ENCODE peak calls at places on chromosomes 13 and 19, in five cellular contexts. One of them, this sample, is unnamed.

GRCh38 chr19:10339977-10340376 is 553 bp upstream of the ICAM3 start:
- DNase-seq in CD8-positive, alpha-beta T cell: no peak
- DNase-seq in PC-3: no peak
- DNase-seq in esophagus squamous epithelium: no peak
- DNase-seq in brain microvascular endothelial cell: no peak
- DNase-seq in this sample: no peak

GRCh38 chr19:5125797-5126497 is 157.0 kb downstream of the KDM4B start:
- DNase-seq in CD8-positive, alpha-beta T cell: no peak
- DNase-seq in PC-3: no peak
- DNase-seq in esophagus squamous epithelium: no peak
- DNase-seq in brain microvascular endothelial cell: no peak
- DNase-seq in this sample: no peak

GRCh38 chr13:26707122-26708006 is 53.2 kb downstream of the GPR12 start:
- DNase-seq in CD8-positive, alpha-beta T cell: peak; percentile 19
- DNase-seq in PC-3: peak; percentile 63
- DNase-seq in esophagus squamous epithelium: no peak
- DNase-seq in brain microvascular endothelial cell: peak; percentile 54
- DNase-seq in this sample: peak; percentile 84

GRCh38 chr19:12639901-12640613 is 26.5 kb downstream of the MAN2B1 start:
- DNase-seq in CD8-positive, alpha-beta T cell: peak; percentile 84
- DNase-seq in PC-3: peak; percentile 64
- DNase-seq in esophagus squamous epithelium: peak; percentile 27
- DNase-seq in brain microvascular endothelial cell: peak; percentile 84
- DNase-seq in this sample: peak; percentile 83

GRCh38 chr19:49636230-49636932 is 3.6 kb downstream of the RRAS start:
- DNase-seq in CD8-positive, alpha-beta T cell: no peak
- DNase-seq in PC-3: no peak
- DNase-seq in esophagus squamous epithelium: no peak
- DNase-seq in brain microvascular endothelial cell: no peak
- DNase-seq in this sample: no peak

GRCh38 chr19:46466536-46467199 is 4.7 kb downstream of the PNMA8A start:
- DNase-seq in CD8-positive, alpha-beta T cell: no peak
- DNase-seq in PC-3: peak; percentile 73
- DNase-seq in esophagus squamous epithelium: no peak
- DNase-seq in brain microvascular endothelial cell: peak; percentile 75
- DNase-seq in this sample: peak; percentile 40

GRCh38 chr19:15248106-15248505 is 15.9 kb upstream of the EPHX3 start:
- DNase-seq in CD8-positive, alpha-beta T cell: no peak
- DNase-seq in PC-3: no peak
- DNase-seq in esophagus squamous epithelium: no peak
- DNase-seq in brain microvascular endothelial cell: peak; percentile 48
- DNase-seq in this sample: no peak

GRCh38 chr13:20843177-20843576 is 59.4 kb downstream of the XPO4 start:
- DNase-seq in CD8-positive, alpha-beta T cell: no peak
- DNase-seq in PC-3: no peak
- DNase-seq in esophagus squamous epithelium: no peak
- DNase-seq in brain microvascular endothelial cell: no peak
- DNase-seq in this sample: no peak

GRCh38 chr13:113209880-113210421 is 538 bp downstream of the CUL4A start:
- DNase-seq in CD8-positive, alpha-beta T cell: peak; percentile 73
- DNase-seq in PC-3: peak; percentile 49
- DNase-seq in esophagus squamous epithelium: no peak
- DNase-seq in brain microvascular endothelial cell: peak; percentile 20
- DNase-seq in this sample: peak; percentile 84

GRCh38 chr19:412356-413355 is 3.7 kb upstream of the C2CD4C start:
- DNase-seq in CD8-positive, alpha-beta T cell: no peak
- DNase-seq in PC-3: no peak
- DNase-seq in esophagus squamous epithelium: no peak
- DNase-seq in brain microvascular endothelial cell: no peak
- DNase-seq in this sample: no peak

GRCh38 chr13:97003071-97003470 is 8.8 kb upstream of the OXGR1 start:
- DNase-seq in CD8-positive, alpha-beta T cell: no peak
- DNase-seq in PC-3: peak; percentile 17
- DNase-seq in esophagus squamous epithelium: no peak
- DNase-seq in brain microvascular endothelial cell: no peak
- DNase-seq in this sample: no peak

GRCh38 chr19:491146-491741 is 5.0 kb upstream of the MADCAM1 start:
- DNase-seq in CD8-positive, alpha-beta T cell: no peak
- DNase-seq in PC-3: peak; percentile 28
- DNase-seq in esophagus squamous epithelium: no peak
- DNase-seq in brain microvascular endothelial cell: no peak
- DNase-seq in this sample: no peak

GRCh38 chr19:32387701-32388392 is 17.7 kb upstream of the DPY19L3 start:
- DNase-seq in CD8-positive, alpha-beta T cell: no peak
- DNase-seq in PC-3: peak; percentile 17
- DNase-seq in esophagus squamous epithelium: no peak
- DNase-seq in brain microvascular endothelial cell: peak; percentile 38
- DNase-seq in this sample: no peak

GRCh38 chr13:48954086-48954485 is 21.6 kb upstream of the FNDC3A start:
- DNase-seq in CD8-positive, alpha-beta T cell: no peak
- DNase-seq in PC-3: peak; percentile 15
- DNase-seq in esophagus squamous epithelium: no peak
- DNase-seq in brain microvascular endothelial cell: peak; percentile 43
- DNase-seq in this sample: no peak
- H3K27ac ChIP-seq in CD8-positive, alpha-beta T cell: no peak overlapping the region
- H3K27ac ChIP-seq in PC-3: no peak overlapping the region
- H3K27ac ChIP-seq in esophagus squamous epithelium: no peak overlapping the region
- H3K27ac ChIP-seq in brain microvascular endothelial cell: no peak overlapping the region
- H3K27ac ChIP-seq in this sample: no peak overlapping the region

GRCh38 chr19:39365531-39365930 is 23.3 kb downstream of the SAMD4B start:
- DNase-seq in CD8-positive, alpha-beta T cell: no peak
- DNase-seq in PC-3: no peak
- DNase-seq in esophagus squamous epithelium: no peak
- DNase-seq in brain microvascular endothelial cell: no peak
- DNase-seq in this sample: no peak

GRCh38 chr19:39372941-39373340 is 18.0 kb downstream of the PAF1 start:
- DNase-seq in CD8-positive, alpha-beta T cell: no peak
- DNase-seq in PC-3: no peak
- DNase-seq in esophagus squamous epithelium: no peak
- DNase-seq in brain microvascular endothelial cell: no peak
- DNase-seq in this sample: no peak

GRCh38 chr19:39370735-39371134 is 20.2 kb downstream of the PAF1 start:
- DNase-seq in CD8-positive, alpha-beta T cell: no peak
- DNase-seq in PC-3: peak; percentile 8
- DNase-seq in esophagus squamous epithelium: no peak
- DNase-seq in brain microvascular endothelial cell: no peak
- DNase-seq in this sample: no peak

GRCh38 chr19:39372047-39372802 is 18.7 kb downstream of the PAF1 start:
- DNase-seq in CD8-positive, alpha-beta T cell: no peak
- DNase-seq in PC-3: no peak
- DNase-seq in esophagus squamous epithelium: no peak
- DNase-seq in brain microvascular endothelial cell: peak; percentile 75
- DNase-seq in this sample: no peak

DNA sequence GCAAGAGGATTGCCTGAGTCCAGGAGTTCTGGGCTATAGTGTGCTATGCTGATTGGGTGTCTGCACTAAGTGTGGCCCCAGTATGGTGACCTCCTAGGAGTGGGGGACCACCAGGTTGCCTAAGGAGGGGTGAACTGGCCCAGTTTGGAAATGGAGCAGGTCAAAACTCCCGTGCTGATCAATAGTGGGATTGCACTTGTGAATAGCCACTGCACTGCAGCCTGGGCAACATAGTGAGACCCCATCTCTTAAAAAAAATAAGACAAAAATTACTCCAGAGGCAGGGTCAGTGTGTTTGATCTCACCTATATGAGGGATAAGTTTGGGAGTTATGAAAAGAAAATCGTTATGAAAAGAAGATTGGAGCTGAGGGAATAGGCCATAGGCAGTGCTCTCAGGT is 21.7 kb downstream of the PAF1 start:
- DNase-seq in CD8-positive, alpha-beta T cell: no peak
- DNase-seq in PC-3: no peak
- DNase-seq in esophagus squamous epithelium: no peak
- DNase-seq in brain microvascular endothelial cell: no peak
- DNase-seq in this sample: no peak
- H3K27ac ChIP-seq in CD8-positive, alpha-beta T cell: no peak overlapping the region
- H3K27ac ChIP-seq in PC-3: no peak overlapping the region
- H3K27ac ChIP-seq in esophagus squamous epithelium: peak overlapping the region; percentile 30
- H3K27ac ChIP-seq in brain microvascular endothelial cell: no peak overlapping the region
- H3K27ac ChIP-seq in this sample: no peak overlapping the region

DNA sequence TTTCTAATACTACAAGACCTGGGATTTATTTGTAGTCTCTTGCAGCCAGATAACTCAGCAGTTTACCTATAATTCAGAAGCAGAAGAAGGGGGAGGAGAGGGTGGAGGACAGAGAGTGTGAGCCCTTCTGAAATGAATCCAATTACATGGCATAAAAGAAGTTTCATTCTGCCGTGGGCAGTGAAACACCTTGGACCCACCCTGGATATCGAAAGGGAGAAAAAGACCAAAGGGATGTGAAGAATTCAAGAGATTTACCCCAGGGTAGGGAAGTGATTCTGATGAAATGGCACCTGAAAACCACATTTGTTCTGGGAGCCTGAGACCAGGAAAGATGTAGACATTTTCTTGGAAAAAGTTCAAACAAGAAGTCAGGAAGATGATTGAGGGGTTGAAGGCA is 140.9 kb downstream of the NDFIP2 start:
- DNase-seq in CD8-positive, alpha-beta T cell: no peak
- DNase-seq in PC-3: no peak
- DNase-seq in esophagus squamous epithelium: no peak
- DNase-seq in brain microvascular endothelial cell: no peak
- DNase-seq in this sample: no peak
- H3K27ac ChIP-seq in CD8-positive, alpha-beta T cell: no peak overlapping the region
- H3K27ac ChIP-seq in PC-3: no peak overlapping the region
- H3K27ac ChIP-seq in esophagus squamous epithelium: no peak overlapping the region
- H3K27ac ChIP-seq in brain microvascular endothelial cell: no peak overlapping the region
- H3K27ac ChIP-seq in this sample: no peak overlapping the region

DNA sequence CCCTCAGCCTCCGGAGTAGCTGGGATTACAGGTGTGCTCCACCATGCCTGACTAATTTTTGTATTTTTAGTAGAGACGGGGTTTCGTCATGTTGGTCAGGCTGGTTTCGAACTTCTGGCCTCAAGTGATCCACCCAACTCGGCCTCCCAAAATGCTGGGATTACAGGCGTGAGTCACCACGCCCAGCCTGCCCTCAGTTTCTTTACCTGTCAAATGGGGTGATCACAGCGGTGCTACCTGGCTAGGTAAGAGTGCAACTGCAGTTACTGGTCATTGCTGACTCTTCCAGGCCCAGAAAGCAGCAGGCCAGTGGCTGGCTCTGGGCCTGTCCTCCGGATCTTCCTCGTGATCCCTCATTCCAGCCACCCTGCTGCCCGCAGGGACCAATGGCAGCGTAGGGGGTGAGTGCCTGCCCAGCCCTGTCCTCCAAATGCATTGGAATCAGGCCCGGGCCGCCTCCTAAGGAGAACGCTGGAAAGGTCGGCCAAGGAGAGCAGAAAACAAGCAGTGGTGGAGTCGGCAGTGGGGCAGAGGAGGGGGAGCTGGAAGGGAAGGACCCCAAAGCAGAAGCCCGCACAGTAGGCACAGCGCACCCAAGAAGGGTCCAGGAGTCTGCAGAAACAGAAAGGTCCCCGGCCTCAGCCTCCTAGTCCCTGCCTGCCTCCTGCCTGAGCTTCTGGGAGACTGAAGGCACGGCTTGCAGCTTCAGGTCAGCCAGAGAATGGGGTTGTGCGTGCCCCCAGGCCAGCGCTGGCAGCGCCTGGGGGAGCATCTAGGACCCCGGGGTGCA is 1.8 kb upstream of the SLC27A1 start:
- DNase-seq in CD8-positive, alpha-beta T cell: no peak
- DNase-seq in PC-3: no peak
- DNase-seq in esophagus squamous epithelium: no peak
- DNase-seq in brain microvascular endothelial cell: no peak
- DNase-seq in this sample: no peak
- H3K27ac ChIP-seq in CD8-positive, alpha-beta T cell: no peak overlapping the region
- H3K27ac ChIP-seq in PC-3: peak overlapping the region; percentile 65
- H3K27ac ChIP-seq in esophagus squamous epithelium: peak overlapping the region; percentile 89
- H3K27ac ChIP-seq in brain microvascular endothelial cell: no peak overlapping the region
- H3K27ac ChIP-seq in this sample: no peak overlapping the region

GRCh38 chr13:50714886-50715285 is 128.6 kb downstream of the DLEU7 start:
- DNase-seq in CD8-positive, alpha-beta T cell: no peak
- DNase-seq in PC-3: no peak
- DNase-seq in esophagus squamous epithelium: no peak
- DNase-seq in brain microvascular endothelial cell: no peak
- DNase-seq in this sample: no peak
- H3K27ac ChIP-seq in CD8-positive, alpha-beta T cell: no peak overlapping the region
- H3K27ac ChIP-seq in PC-3: no peak overlapping the region
- H3K27ac ChIP-seq in esophagus squamous epithelium: peak overlapping the region; percentile 47
- H3K27ac ChIP-seq in brain microvascular endothelial cell: no peak overlapping the region
- H3K27ac ChIP-seq in this sample: no peak overlapping the region

DNA sequence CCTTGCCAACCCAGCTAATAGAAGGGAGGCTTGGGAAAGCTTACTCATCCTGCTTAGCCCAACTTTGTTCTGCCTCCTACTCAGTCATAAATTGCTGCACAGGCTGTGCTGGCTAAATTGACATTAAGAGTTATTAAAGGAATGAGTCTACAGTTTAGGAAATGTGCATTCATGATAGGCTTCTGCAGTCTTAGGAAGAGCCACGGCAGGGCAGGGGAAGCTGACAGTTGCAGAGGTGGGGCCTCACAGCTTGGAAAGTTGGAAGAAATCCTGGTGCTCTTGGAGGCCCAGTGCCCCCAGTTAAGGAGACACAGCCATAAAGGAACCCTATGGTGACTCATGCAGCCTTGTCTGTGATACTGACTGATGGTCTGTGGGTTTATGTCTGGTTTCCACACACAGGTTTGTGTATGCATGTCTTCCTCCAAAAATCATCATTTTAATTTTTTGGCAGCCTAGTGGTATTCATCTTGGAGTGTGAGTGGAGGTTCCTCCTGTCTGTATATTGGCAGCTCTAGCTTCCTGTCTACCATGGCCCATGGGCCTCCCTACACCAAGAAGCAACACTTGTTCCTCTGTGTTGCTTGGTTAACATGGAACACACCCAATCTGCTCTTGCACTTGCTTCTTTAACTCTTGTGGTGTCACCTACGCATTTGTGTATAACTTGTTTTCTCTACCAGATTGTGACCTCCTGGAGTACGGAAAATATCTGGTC is 135.0 kb upstream of the KL start:
- DNase-seq in CD8-positive, alpha-beta T cell: no peak
- DNase-seq in PC-3: peak; percentile 33
- DNase-seq in esophagus squamous epithelium: no peak
- DNase-seq in brain microvascular endothelial cell: peak; percentile 35
- DNase-seq in this sample: no peak
- H3K27ac ChIP-seq in CD8-positive, alpha-beta T cell: no peak overlapping the region
- H3K27ac ChIP-seq in PC-3: peak overlapping the region; percentile 29
- H3K27ac ChIP-seq in esophagus squamous epithelium: no peak overlapping the region
- H3K27ac ChIP-seq in brain microvascular endothelial cell: no peak overlapping the region
- H3K27ac ChIP-seq in this sample: no peak overlapping the region

GRCh38 chr13:110258876-110259631 is 47.9 kb downstream of the COL4A1 start:
- DNase-seq in CD8-positive, alpha-beta T cell: no peak
- DNase-seq in PC-3: peak; percentile 4
- DNase-seq in esophagus squamous epithelium: no peak
- DNase-seq in brain microvascular endothelial cell: no peak
- DNase-seq in this sample: no peak
- H3K27ac ChIP-seq in CD8-positive, alpha-beta T cell: no peak overlapping the region
- H3K27ac ChIP-seq in PC-3: peak overlapping the region; percentile 19
- H3K27ac ChIP-seq in esophagus squamous epithelium: peak overlapping the region; percentile 58
- H3K27ac ChIP-seq in brain microvascular endothelial cell: peak overlapping the region; percentile 36
- H3K27ac ChIP-seq in this sample: no peak overlapping the region

GRCh38 chr13:75550159-75550567 is 572 bp downstream of the UCHL3 start:
- DNase-seq in CD8-positive, alpha-beta T cell: no peak
- DNase-seq in PC-3: peak; percentile 75
- DNase-seq in esophagus squamous epithelium: no peak
- DNase-seq in brain microvascular endothelial cell: peak; percentile 83
- DNase-seq in this sample: peak; percentile 61
- H3K27ac ChIP-seq in CD8-positive, alpha-beta T cell: peak overlapping the region; percentile 84
- H3K27ac ChIP-seq in PC-3: peak overlapping the region; percentile 75
- H3K27ac ChIP-seq in esophagus squamous epithelium: peak overlapping the region; percentile 89
- H3K27ac ChIP-seq in brain microvascular endothelial cell: peak overlapping the region; percentile 100
- H3K27ac ChIP-seq in this sample: peak overlapping the region; percentile 39